ENCODE peak calls at places on chromosomes 5 and 9, in five cellular contexts. Q is retina, A is NCI-H1092, L is GM23248, Z is GM03348. U is an unnamed sample.

GRCh38 chr9:91214867-91215266 is 146.9 kb downstream of the AUH start:
- DNase-seq in Q (no peak), A (no peak), L (no peak), Z (no peak), U (no peak)

GRCh38 chr9:70120834-70121510 is 77.3 kb downstream of the MAMDC2 start:
- DNase-seq in Q (no peak), A (no peak), L (peak), Z (peak), U (no peak)

GRCh38 chr5:61280766-61281427 is 51.2 kb upstream of the ZSWIM6 start:
- DNase-seq in Q (no peak), A (peak), L (no peak), Z (no peak), U (no peak)

GRCh38 chr5:76372320-76373054 is 30.6 kb upstream of the IQGAP2 start:
- DNase-seq in Q (no peak), A (no peak), L (peak), Z (peak), U (no peak)

GRCh38 chr9:93077811-93078210 is 18.2 kb upstream of the CARD19 start:
- DNase-seq in Q (no peak), A (no peak), L (no peak), Z (no peak), U (no peak)

GRCh38 chr9:93658184-93658925 is 82.0 kb downstream of the PHF2 start:
- DNase-seq in Q (no peak), A (no peak), L (no peak), Z (no peak), U (no peak)

GRCh38 chr5:52809884-52810283 is 22.2 kb downstream of the ITGA1 start:
- DNase-seq in Q (no peak), A (no peak), L (peak), Z (peak), U (no peak)

GRCh38 chr9:82333671-82334070 is 345.1 kb downstream of the SPATA31D1 start:
- DNase-seq in Q (no peak), A (no peak), L (peak), Z (no peak), U (no peak)

GRCh38 chr9:114072181-114073140 is 5.6 kb downstream of the AMBP start:
- DNase-seq in Q (no peak), A (peak), L (peak), Z (peak), U (no peak)

GRCh38 chr5:8829322-8830029 is 716.4 kb downstream of the SEMA5A start:
- DNase-seq in Q (no peak), A (no peak), L (peak), Z (peak), U (peak)

GRCh38 chr5:83877911-83878706 is 157.5 kb upstream of the HAPLN1 start:
- DNase-seq in Q (no peak), A (no peak), L (peak), Z (peak), U (peak)

GRCh38 chr5:60494144-60494543 is 205.8 kb downstream of the DEPDC1B start:
- DNase-seq in Q (no peak), A (no peak), L (no peak), Z (no peak), U (no peak)

GRCh38 chr9:1759009-1759408 is 256.1 kb upstream of the SMARCA2 start:
- DNase-seq in Q (no peak), A (no peak), L (no peak), Z (no peak), U (no peak)

GRCh38 chr9:124254261-124254682 is 3.5 kb upstream of the NEK6 start:
- DNase-seq in Q (no peak), A (no peak), L (no peak), Z (no peak), U (no peak)

GRCh38 chr9:108136646-108137045 is 647.1 kb upstream of the KLF4 start:
- DNase-seq in Q (no peak), A (no peak), L (no peak), Z (no peak), U (no peak)

GRCh38 chr5:606526-607399 is 5.4 kb upstream of the CEP72 start:
- DNase-seq in Q (no peak), A (no peak), L (no peak), Z (no peak), U (no peak)

GRCh38 chr5:73994963-73995362 is 369.0 kb downstream of the ARHGEF28 start:
- DNase-seq in Q (no peak), A (no peak), L (peak), Z (no peak), U (no peak)

GRCh38 chr5:137147346-137147745 is 351.8 kb downstream of the SPOCK1 start:
- DNase-seq in Q (no peak), A (no peak), L (no peak), Z (no peak), U (no peak)

GRCh38 chr9:81363916-81364480 is 325.3 kb downstream of the TLE1 start:
- DNase-seq in Q (no peak), A (no peak), L (no peak), Z (no peak), U (no peak)

GRCh38 chr5:15286659-15287058 is 213.3 kb upstream of the FBXL7 start:
- DNase-seq in Q (peak), A (no peak), L (peak), Z (no peak), U (peak)

GRCh38 chr5:73631500-73631899 is 5.5 kb downstream of the ARHGEF28 start:
- DNase-seq in Q (no peak), A (no peak), L (no peak), Z (no peak), U (no peak)